ENCODE peak calls at places on chromosomes 3 and 15, in four cellular contexts. One of them, this sample, is unnamed.

GRCh38 chr3:10445561-10445960 is 59.8 kb downstream of the ATP2B2 start:
- DNase-seq in T follicular helper cell: no peak
- DNase-seq in progenitor cell of endocrine pancreas: no peak
- DNase-seq in T-helper 22 cell: no peak
- DNase-seq in this sample: no peak

GRCh38 chr15:47300035-47300434 is 417.3 kb upstream of the SEMA6D start:
- DNase-seq in T-helper 22 cell: no peak
- DNase-seq in T follicular helper cell: no peak
- DNase-seq in progenitor cell of endocrine pancreas: no peak
- DNase-seq in this sample: no peak

GRCh38 chr3:150348500-150348899 is 59.6 kb upstream of the TSC22D2 start:
- DNase-seq in T follicular helper cell: no peak
- DNase-seq in T-helper 22 cell: no peak
- DNase-seq in progenitor cell of endocrine pancreas: no peak
- DNase-seq in this sample: no peak

GRCh38 chr3:193095366-193095765 is 145.7 kb upstream of the PLAAT1 start:
- DNase-seq in T-helper 22 cell: no peak
- DNase-seq in T follicular helper cell: no peak
- DNase-seq in progenitor cell of endocrine pancreas: no peak
- DNase-seq in this sample: no peak

GRCh38 chr3:67561995-67562394 is 92.4 kb downstream of the SUCLG2 start:
- DNase-seq in T-helper 22 cell: no peak
- DNase-seq in T follicular helper cell: no peak
- DNase-seq in progenitor cell of endocrine pancreas: no peak
- DNase-seq in this sample: no peak

GRCh38 chr15:80367094-80367493 is 37.1 kb upstream of the ARNT2 start:
- DNase-seq in T follicular helper cell: no peak
- DNase-seq in T-helper 22 cell: no peak
- DNase-seq in progenitor cell of endocrine pancreas: no peak
- DNase-seq in this sample: no peak

GRCh38 chr3:113436794-113437193 is 4.5 kb downstream of the CFAP44 start:
- DNase-seq in progenitor cell of endocrine pancreas: no peak
- DNase-seq in T follicular helper cell: no peak
- DNase-seq in T-helper 22 cell: no peak
- DNase-seq in this sample: no peak

GRCh38 chr3:102682761-102683160 is 247.9 kb downstream of the ZPLD1 start:
- DNase-seq in progenitor cell of endocrine pancreas: no peak
- DNase-seq in T-helper 22 cell: no peak
- DNase-seq in T follicular helper cell: no peak
- DNase-seq in this sample: no peak

GRCh38 chr3:15676259-15676658 is 74.7 kb downstream of the BTD start:
- DNase-seq in T-helper 22 cell: no peak
- DNase-seq in T follicular helper cell: no peak
- DNase-seq in progenitor cell of endocrine pancreas: no peak
- DNase-seq in this sample: no peak

GRCh38 chr3:186307594-186307993 is 54.4 kb downstream of the DGKG start:
- DNase-seq in T follicular helper cell: no peak
- DNase-seq in T-helper 22 cell: no peak
- DNase-seq in progenitor cell of endocrine pancreas: peak; percentile 25
- DNase-seq in this sample: no peak

This sample was measured in osteocyte.